ENCODE peak calls at places on chromosome 5, in nine cellular contexts. One of them, this sample, is unnamed.

GRCh38 chr5:150120617-150121447 is 34.5 kb upstream of the CSF1R start:
- DNase-seq in ovary: no peak
- DNase-seq in foreskin fibroblast: no peak
- DNase-seq in substantia nigra: no peak
- DNase-seq in astrocyte of the spinal cord: no peak
- DNase-seq in HT1080: no peak
- DNase-seq in CD8-positive, alpha-beta T cell: no peak
- DNase-seq in T follicular helper cell: no peak
- DNase-seq in ureter: peak; percentile 40
- DNase-seq in this sample: no peak

GRCh38 chr5:115685966-115686691 is 60.3 kb upstream of the TMED7 start:
- DNase-seq in substantia nigra: no peak
- DNase-seq in CD8-positive, alpha-beta T cell: no peak
- DNase-seq in foreskin fibroblast: peak; percentile 7
- DNase-seq in T follicular helper cell: no peak
- DNase-seq in ovary: no peak
- DNase-seq in ureter: no peak
- DNase-seq in astrocyte of the spinal cord: peak; percentile 14
- DNase-seq in HT1080: no peak
- DNase-seq in this sample: no peak

GRCh38 chr5:72441861-72442540 is 65.2 kb downstream of the ZNF366 start:
- DNase-seq in foreskin fibroblast: peak; percentile 97
- DNase-seq in substantia nigra: no peak
- DNase-seq in astrocyte of the spinal cord: peak; percentile 94
- DNase-seq in CD8-positive, alpha-beta T cell: no peak
- DNase-seq in ureter: no peak
- DNase-seq in HT1080: peak; percentile 95
- DNase-seq in T follicular helper cell: no peak
- DNase-seq in ovary: no peak
- DNase-seq in this sample: no peak

GRCh38 chr5:34833991-34834793 is 4.8 kb upstream of the TTC23L start:
- DNase-seq in CD8-positive, alpha-beta T cell: no peak
- DNase-seq in HT1080: no peak
- DNase-seq in substantia nigra: no peak
- DNase-seq in astrocyte of the spinal cord: no peak
- DNase-seq in foreskin fibroblast: peak; percentile 29
- DNase-seq in ureter: no peak
- DNase-seq in T follicular helper cell: no peak
- DNase-seq in ovary: no peak
- DNase-seq in this sample: no peak

GRCh38 chr5:547086-547924 is 23.1 kb upstream of the SLC9A3 start:
- DNase-seq in ureter: no peak
- DNase-seq in substantia nigra: no peak
- DNase-seq in HT1080: no peak
- DNase-seq in CD8-positive, alpha-beta T cell: no peak
- DNase-seq in astrocyte of the spinal cord: no peak
- DNase-seq in ovary: no peak
- DNase-seq in foreskin fibroblast: no peak
- DNase-seq in T follicular helper cell: no peak
- DNase-seq in this sample: peak; percentile 7

GRCh38 chr5:132050136-132050535 is 10.3 kb upstream of the IL3 start:
- DNase-seq in CD8-positive, alpha-beta T cell: no peak
- DNase-seq in HT1080: no peak
- DNase-seq in foreskin fibroblast: no peak
- DNase-seq in substantia nigra: peak; percentile 25
- DNase-seq in ureter: peak; percentile 45
- DNase-seq in ovary: no peak
- DNase-seq in astrocyte of the spinal cord: no peak
- DNase-seq in T follicular helper cell: no peak
- DNase-seq in this sample: peak; percentile 18

GRCh38 chr5:130541617-130542221 is 623.3 kb downstream of the HINT1 start:
- DNase-seq in T follicular helper cell: no peak
- DNase-seq in substantia nigra: no peak
- DNase-seq in HT1080: peak; percentile 68
- DNase-seq in ovary: no peak
- DNase-seq in astrocyte of the spinal cord: peak; percentile 89
- DNase-seq in CD8-positive, alpha-beta T cell: no peak
- DNase-seq in foreskin fibroblast: peak; percentile 26
- DNase-seq in ureter: no peak
- DNase-seq in this sample: no peak

GRCh38 chr5:68419637-68420452 is 204.3 kb downstream of the PIK3R1 start:
- DNase-seq in HT1080: peak; percentile 24
- DNase-seq in astrocyte of the spinal cord: peak; percentile 44
- DNase-seq in substantia nigra: no peak
- DNase-seq in foreskin fibroblast: peak; percentile 91
- DNase-seq in ureter: no peak
- DNase-seq in CD8-positive, alpha-beta T cell: no peak
- DNase-seq in ovary: peak; percentile 32
- DNase-seq in T follicular helper cell: no peak
- DNase-seq in this sample: no peak

GRCh38 chr5:35120745-35121144 is 73.0 kb upstream of the AGXT2 start:
- DNase-seq in T follicular helper cell: no peak
- DNase-seq in HT1080: no peak
- DNase-seq in ovary: no peak
- DNase-seq in CD8-positive, alpha-beta T cell: no peak
- DNase-seq in ureter: no peak
- DNase-seq in substantia nigra: no peak
- DNase-seq in foreskin fibroblast: peak; percentile 43
- DNase-seq in astrocyte of the spinal cord: no peak
- DNase-seq in this sample: no peak

GRCh38 chr5:38830521-38831051 is 15.2 kb upstream of the OSMR start:
- DNase-seq in T follicular helper cell: no peak
- DNase-seq in ovary: no peak
- DNase-seq in CD8-positive, alpha-beta T cell: no peak
- DNase-seq in ureter: no peak
- DNase-seq in HT1080: peak; percentile 59
- DNase-seq in substantia nigra: no peak
- DNase-seq in foreskin fibroblast: peak; percentile 76
- DNase-seq in astrocyte of the spinal cord: no peak
- DNase-seq in this sample: no peak